ENCODE peak calls at places on chromosomes 13 and 19, in six cellular contexts. F, X, B, C, J and W are unnamed samples.

GRCh38 chr19:47540748-47541147 is 25.9 kb upstream of the NAPA start:
- DNase-seq in F (no peak), X (no peak), B (no peak), C (no peak), J (peak; percentile 11), W (no peak)

GRCh38 chr13:87754097-87754496 is 82.9 kb downstream of the SLITRK5 start:
- DNase-seq in F (no peak), X (no peak), B (no peak), C (no peak), J (no peak), W (no peak)

GRCh38 chr13:56670563-56670962 is 470.2 kb upstream of the PRR20A start:
- DNase-seq in F (no peak), X (no peak), B (no peak), C (no peak), J (no peak), W (no peak)

GRCh38 chr13:112905086-112905485 is 63.9 kb upstream of the MCF2L start:
- DNase-seq in F (no peak), X (no peak), B (no peak), C (no peak), J (no peak), W (no peak)

GRCh38 chr19:16382775-16383543 is 58.3 kb downstream of the KLF2 start:
- DNase-seq in F (peak; percentile 87), X (peak; percentile 92), B (peak; percentile 85), C (peak; percentile 51), J (peak; percentile 76), W (peak; percentile 91)

GRCh38 chr13:32311188-32311897 is 3.8 kb downstream of the ZAR1L start:
- DNase-seq in F (no peak), X (no peak), B (no peak), C (no peak), J (no peak), W (no peak)

GRCh38 chr13:47399599-47399998 is 502.7 kb upstream of the HTR2A start:
- DNase-seq in F (no peak), X (no peak), B (no peak), C (no peak), J (no peak), W (no peak)

GRCh38 chr13:95367309-95367843 is 66.1 kb upstream of the ABCC4 start:
- DNase-seq in F (no peak), X (no peak), B (no peak), C (no peak), J (no peak), W (no peak)

GRCh38 chr19:4707956-4708650 is 15.5 kb downstream of the DPP9 start:
- DNase-seq in F (no peak), X (no peak), B (no peak), C (no peak), J (peak; percentile 27), W (no peak)

GRCh38 chr19:37165635-37166034 is 6.9 kb downstream of the ZNF585A start:
- DNase-seq in F (no peak), X (no peak), B (no peak), C (no peak), J (no peak), W (no peak)

GRCh38 chr19:16338470-16339360 is 14.1 kb downstream of the KLF2 start:
- DNase-seq in F (no peak), X (no peak), B (no peak), C (no peak), J (peak; percentile 95), W (no peak)

GRCh38 chr13:79866436-79866835 is 385.5 kb downstream of the NDFIP2 start:
- DNase-seq in F (no peak), X (no peak), B (no peak), C (no peak), J (no peak), W (no peak)

GRCh38 chr19:12733907-12734214 is 623 bp downstream of the TRIR start:
- DNase-seq in F (no peak), X (no peak), B (no peak), C (no peak), J (no peak), W (no peak)

GRCh38 chr13:113545455-113545930 is 39.1 kb upstream of the TFDP1 start:
- DNase-seq in F (no peak), X (no peak), B (no peak), C (no peak), J (peak; percentile 22), W (no peak)

GRCh38 chr13:32889986-32890565 is 126.1 kb upstream of the KL start:
- DNase-seq in F (no peak), X (no peak), B (no peak), C (no peak), J (no peak), W (no peak)

GRCh38 chr13:30338331-30338851 is 31.0 kb upstream of the KATNAL1 start:
- DNase-seq in F (no peak), X (no peak), B (no peak), C (no peak), J (peak; percentile 28), W (peak; percentile 56)

GRCh38 chr13:97627566-97627965 is 193.6 kb downstream of the RAP2A start:
- DNase-seq in F (peak; percentile 63), X (peak; percentile 62), B (no peak), C (no peak), J (peak; percentile 90), W (no peak)

GRCh38 chr13:44305216-44305615 is 68.4 kb upstream of the SERP2 start:
- DNase-seq in F (no peak), X (no peak), B (no peak), C (no peak), J (no peak), W (no peak)

GRCh38 chr19:58387338-58388174 is 487 bp downstream of the RPS5 start:
- DNase-seq in F (no peak), X (no peak), B (peak; percentile 4), C (no peak), J (no peak), W (no peak)

GRCh38 chr19:49820125-49820524 is 2.0 kb downstream of the MED25 start:
- DNase-seq in F (peak; percentile 79), X (no peak), B (no peak), C (no peak), J (no peak), W (no peak)

GRCh38 chr19:55657004-55657747 is 2.3 kb downstream of the U2AF2 start:
- DNase-seq in F (no peak), X (no peak), B (no peak), C (no peak), J (no peak), W (no peak)

GRCh38 chr19:29539131-29539530 is 13.3 kb downstream of the VSTM2B start:
- DNase-seq in F (no peak), X (no peak), B (no peak), C (no peak), J (no peak), W (no peak)

GRCh38 chr19:37218592-37218935 is 550 bp downstream of the ZNF383 start:
- DNase-seq in F (no peak), X (no peak), B (no peak), C (no peak), J (peak; percentile 24), W (no peak)

GRCh38 chr13:97600438-97601080 is 166.6 kb downstream of the RAP2A start:
- DNase-seq in F (peak; percentile 54), X (no peak), B (no peak), C (no peak), J (peak; percentile 72), W (no peak)

GRCh38 chr19:29687244-29687896 is 22.1 kb downstream of the PLEKHF1 start:
- DNase-seq in F (no peak), X (peak; percentile 67), B (no peak), C (no peak), J (peak; percentile 95), W (peak; percentile 92)

GRCh38 chr13:72403396-72404010 is 323.9 kb downstream of the MZT1 start:
- DNase-seq in F (no peak), X (no peak), B (no peak), C (no peak), J (no peak), W (no peak)

GRCh38 chr13:76637651-76638111 is 248.5 kb downstream of the KCTD12 start:
- DNase-seq in F (no peak), X (no peak), B (no peak), C (no peak), J (peak; percentile 42), W (no peak)

GRCh38 chr19:39046037-39046821 is 13.9 kb upstream of the FBXO27 start:
- DNase-seq in F (peak; percentile 48), X (no peak), B (no peak), C (no peak), J (no peak), W (no peak)

DNA sequence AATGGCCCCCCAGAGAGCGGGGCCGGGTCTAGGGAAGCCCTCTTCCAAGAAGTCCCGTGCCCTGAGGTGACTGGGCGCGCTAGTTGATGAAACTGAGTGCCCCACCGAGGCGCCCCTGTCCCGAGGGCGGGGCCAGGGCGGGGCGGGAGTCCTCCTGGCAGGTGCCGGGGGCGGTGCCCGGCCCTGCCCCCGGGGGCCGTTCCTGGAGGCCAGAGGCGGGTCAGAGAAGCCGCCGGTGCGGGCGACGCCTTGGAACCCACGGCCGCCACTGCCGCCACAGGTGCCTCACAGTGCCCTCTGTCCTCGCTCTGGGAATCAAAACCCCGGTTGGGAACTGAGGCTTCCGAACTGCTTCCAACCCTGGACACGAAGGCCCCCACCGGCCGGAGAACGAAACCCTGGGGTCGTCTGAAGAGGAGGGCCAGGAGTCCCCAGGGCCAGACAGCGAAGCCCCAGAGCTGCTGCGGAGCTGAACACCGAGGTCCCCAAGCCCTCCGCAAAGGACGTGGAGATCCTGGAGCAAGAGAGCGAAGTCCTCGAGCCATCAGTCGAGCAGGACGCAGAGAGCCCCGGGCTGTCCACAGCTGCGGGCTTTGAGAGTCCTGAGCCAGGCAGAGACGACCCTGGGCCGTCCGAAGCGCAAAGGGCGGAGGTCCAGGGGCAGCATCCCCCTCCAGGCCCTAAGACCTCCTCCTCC is at the start of gene MISP3:
- DNase-seq in F (peak; percentile 82), X (no peak), B (no peak), C (no peak), J (no peak), W (no peak)
- TF ChIP-seq CTCF in F (no peak), X (no peak), B (no peak), C (no peak), J (peak; percentile 16), W (no peak)

DNA sequence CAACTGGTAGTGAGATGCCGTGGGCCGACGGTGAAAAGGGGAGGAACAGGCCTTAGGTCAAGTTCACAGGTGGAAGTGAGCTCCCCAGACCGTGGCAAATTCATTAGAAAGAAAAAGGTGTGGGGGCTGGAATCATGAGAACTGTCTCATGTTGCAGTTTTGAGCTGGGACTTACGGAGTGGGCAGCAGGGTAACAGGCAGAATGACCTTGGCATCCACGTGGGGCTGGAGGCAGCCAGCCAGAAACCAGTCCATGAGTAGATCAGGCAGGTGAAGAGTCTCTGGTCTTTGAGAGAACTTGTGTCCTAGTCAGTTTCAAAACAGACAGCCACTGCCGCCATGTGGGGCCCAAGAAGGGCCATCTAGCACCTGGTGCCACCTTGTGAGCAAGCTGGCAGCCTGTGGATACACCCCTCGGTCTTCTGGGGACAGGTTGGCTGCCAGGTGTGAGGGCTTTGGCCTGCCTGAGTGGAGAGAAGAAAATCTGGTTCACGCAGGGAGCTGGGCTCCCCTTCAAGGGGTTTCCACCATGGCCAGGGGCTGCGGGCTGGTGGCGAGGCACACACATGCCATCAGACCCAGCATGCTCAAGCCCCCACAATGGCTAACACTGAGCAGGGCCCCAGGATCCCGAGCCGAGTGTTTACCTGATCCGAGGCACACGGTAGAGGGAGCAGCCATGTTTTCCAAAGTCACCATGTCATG is 23.9 kb downstream of the TSSK6 start:
- DNase-seq in F (no peak), X (no peak), B (no peak), C (no peak), J (no peak), W (no peak)
- TF ChIP-seq CTCF in F (no peak), X (no peak), B (no peak), C (no peak), J (no peak), W (no peak)

GRCh38 chr19:54172764-54173699 is at the start of gene TMC4:
- DNase-seq in F (peak; percentile 93), X (no peak), B (no peak), C (peak; percentile 77), J (no peak), W (no peak)
- TF ChIP-seq CTCF in F (peak; percentile 42), X (no peak), B (no peak), C (peak; percentile 84), J (no peak), W (no peak)

GRCh38 chr19:8525401-8525684 is 11.4 kb upstream of the ZNF414 start:
- DNase-seq in F (no peak), X (no peak), B (no peak), C (no peak), J (no peak), W (no peak)
- TF ChIP-seq CTCF in F (peak; percentile 38), X (peak; percentile 7), B (peak; percentile 35), C (peak; percentile 62), J (peak; percentile 41), W (peak; percentile 44)